ENCODE peak calls at places on chromosomes 6 and 20, in four cellular contexts. L is cardiac muscle cell, B is fibroblast of lung, J is upper lobe of right lung. Z is an unnamed sample.

GRCh38 chr6:56230976-56231566 is 16.3 kb downstream of the COL21A1 start:
- DNase-seq in L (peak; percentile 17), B (no peak), J (no peak), Z (no peak)

GRCh38 chr6:113381957-113382356 is 475.2 kb upstream of the MARCKS start:
- DNase-seq in L (peak; percentile 87), B (peak; percentile 84), J (no peak), Z (no peak)

GRCh38 chr6:145015739-145016558 is 719.4 kb downstream of the EPM2A start:
- DNase-seq in L (peak; percentile 86), B (peak; percentile 97), J (no peak), Z (no peak)

GRCh38 chr6:5158191-5158590 is 73.0 kb downstream of the PPP1R3G start:
- DNase-seq in L (no peak), B (no peak), J (no peak), Z (no peak)

GRCh38 chr20:44924526-44924925 is 14.7 kb downstream of the PABPC1L start:
- DNase-seq in L (peak; percentile 39), B (no peak), J (no peak), Z (no peak)

GRCh38 chr6:72953901-72954494 is 271.3 kb downstream of the KHDC1L start:
- DNase-seq in L (peak; percentile 73), B (peak; percentile 82), J (no peak), Z (no peak)

GRCh38 chr6:160102956-160103824 is 18.4 kb upstream of the SLC22A1 start:
- DNase-seq in L (peak; percentile 37), B (peak; percentile 8), J (peak; percentile 46), Z (peak; percentile 20)

GRCh38 chr6:144478487-144478886 is 193.4 kb downstream of the UTRN start:
- DNase-seq in L (no peak), B (no peak), J (no peak), Z (no peak)

GRCh38 chr6:6362051-6362450 is 41.6 kb upstream of the F13A1 start:
- DNase-seq in L (no peak), B (peak; percentile 0), J (no peak), Z (no peak)

GRCh38 chr6:137277971-137278602 is 58.9 kb upstream of the IFNGR1 start:
- DNase-seq in L (peak; percentile 45), B (peak; percentile 82), J (no peak), Z (no peak)

GRCh38 chr20:33862709-33863403 is 51.7 kb downstream of the CHMP4B start:
- DNase-seq in L (peak; percentile 90), B (peak; percentile 70), J (peak; percentile 77), Z (no peak)

GRCh38 chr6:38350882-38351281 is 288.8 kb downstream of the BTBD9 start:
- DNase-seq in L (peak; percentile 32), B (peak; percentile 94), J (no peak), Z (no peak)

GRCh38 chr6:162904069-162904663 is 176.4 kb downstream of the PACRG start:
- DNase-seq in L (no peak), B (no peak), J (no peak), Z (no peak)

GRCh38 chr6:31767096-31767645 is 4.7 kb downstream of the SAPCD1 start:
- DNase-seq in L (no peak), B (no peak), J (no peak), Z (no peak)

GRCh38 chr6:20223119-20223518 is 10.8 kb upstream of the MBOAT1 start:
- DNase-seq in L (no peak), B (no peak), J (no peak), Z (no peak)

GRCh38 chr20:15703171-15703911 is 869.9 kb downstream of the KIF16B start:
- DNase-seq in L (no peak), B (peak; percentile 66), J (no peak), Z (no peak)

GRCh38 chr6:50091641-50092040 is 41.9 kb upstream of the DEFB112 start:
- DNase-seq in L (no peak), B (no peak), J (no peak), Z (no peak)

GRCh38 chr6:139381216-139381615 is 6.8 kb upstream of the CITED2 start:
- DNase-seq in L (peak; percentile 32), B (peak; percentile 56), J (no peak), Z (no peak)

GRCh38 chr6:7505196-7505699 is 36.2 kb upstream of the DSP start:
- DNase-seq in L (peak; percentile 60), B (peak; percentile 92), J (no peak), Z (no peak)

GRCh38 chr6:154138806-154139205 is 99.8 kb downstream of the OPRM1 start:
- DNase-seq in L (no peak), B (no peak), J (no peak), Z (no peak)

GRCh38 chr6:17410281-17410680 is 16.9 kb downstream of the CAP2 start:
- DNase-seq in L (no peak), B (no peak), J (no peak), Z (no peak)

GRCh38 chr6:17865243-17865642 is 122.2 kb downstream of the KIF13A start:
- DNase-seq in L (no peak), B (peak; percentile 60), J (no peak), Z (no peak)

GRCh38 chr6:91572855-91573254 is 986.0 kb upstream of the MAP3K7 start:
- DNase-seq in L (no peak), B (no peak), J (no peak), Z (no peak)

GRCh38 chr6:9039258-9039657 is 603.9 kb upstream of the SLC35B3 start:
- DNase-seq in L (no peak), B (no peak), J (no peak), Z (no peak)

GRCh38 chr6:149089508-149089907 is 228.0 kb upstream of the TAB2 start:
- DNase-seq in L (no peak), B (no peak), J (no peak), Z (no peak)

GRCh38 chr20:50146214-50146613 is 7.3 kb downstream of the PEDS1 start:
- DNase-seq in L (no peak), B (peak; percentile 79), J (no peak), Z (no peak)

GRCh38 chr20:50149481-50150254 is 3.9 kb downstream of the PEDS1 start:
- DNase-seq in L (no peak), B (no peak), J (no peak), Z (no peak)

GRCh38 chr20:50144362-50144761 is 9.2 kb downstream of the PEDS1 start:
- DNase-seq in L (peak; percentile 98), B (peak; percentile 98), J (no peak), Z (no peak)

GRCh38 chr20:50142812-50143211 is 10.7 kb downstream of the PEDS1 start:
- DNase-seq in L (no peak), B (no peak), J (no peak), Z (no peak)

DNA sequence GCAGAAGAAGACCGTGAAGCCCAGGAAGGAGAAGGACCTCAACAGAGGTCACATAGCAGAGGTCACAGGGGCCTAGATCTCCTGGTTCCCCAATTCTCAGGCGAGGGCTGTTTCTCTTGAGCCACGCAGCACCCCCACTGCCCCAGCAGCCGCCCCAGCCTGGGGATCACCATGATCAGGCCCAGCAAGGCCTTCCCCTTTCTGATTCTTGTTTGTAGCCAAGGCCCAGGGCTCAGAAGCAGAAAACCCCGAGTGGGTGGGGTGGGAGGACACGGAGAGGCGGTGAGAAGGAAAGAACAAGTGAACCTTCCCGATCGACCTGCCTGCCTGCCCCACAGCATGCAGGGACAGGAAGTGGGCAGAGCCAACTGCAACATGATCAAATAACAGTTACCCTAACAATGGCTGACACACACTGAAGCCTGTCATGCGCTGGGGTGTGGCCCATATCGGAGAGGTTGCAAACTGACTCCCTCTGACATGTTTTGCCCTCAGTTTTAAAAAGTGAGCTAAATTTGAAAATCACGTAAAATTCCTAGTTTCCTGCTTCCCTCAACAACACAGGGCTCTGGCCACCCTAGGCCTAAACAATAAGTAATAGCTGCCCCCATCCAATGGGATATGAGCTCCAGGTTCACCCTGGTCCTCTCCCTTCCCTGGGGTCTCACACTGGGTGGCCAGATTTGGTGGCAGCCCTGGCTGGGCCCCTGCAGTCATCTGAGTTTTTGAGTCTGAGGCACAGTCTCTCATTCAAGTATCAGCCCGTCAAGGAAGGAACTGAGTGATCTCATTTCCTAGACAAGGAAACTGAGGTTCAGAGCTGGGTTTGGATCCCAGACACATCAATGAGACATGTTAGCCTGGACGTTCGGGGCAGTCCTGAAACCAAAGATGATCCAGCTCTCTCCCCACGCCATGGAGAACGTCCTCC is 6.5 kb downstream of the PEDS1 start:
- DNase-seq in L (no peak), B (peak; percentile 55), J (peak; percentile 80), Z (peak; percentile 78)
- H3K4me3 ChIP-seq in L (no peak overlapping the region), B (no peak overlapping the region), J (no peak overlapping the region), Z (peak overlapping the region; percentile 44)

GRCh38 chr6:121437861-121438651 is 2.6 kb downstream of the GJA1 start:
- DNase-seq in L (peak; percentile 48), B (peak; percentile 76), J (no peak), Z (no peak)

GRCh38 chr6:121442591-121442990 is 7.1 kb downstream of the GJA1 start:
- DNase-seq in L (peak; percentile 27), B (peak; percentile 52), J (no peak), Z (no peak)

GRCh38 chr6:121436966-121437756 is 1.7 kb downstream of the GJA1 start:
- DNase-seq in L (peak; percentile 68), B (peak; percentile 68), J (peak; percentile 74), Z (peak; percentile 26)

GRCh38 chr6:121441477-121441876 is 6.0 kb downstream of the GJA1 start:
- DNase-seq in L (no peak), B (no peak), J (no peak), Z (no peak)

GRCh38 chr6:121439456-121440250 is 4.2 kb downstream of the GJA1 start:
- DNase-seq in L (no peak), B (peak; percentile 21), J (no peak), Z (no peak)
- H3K4me1 ChIP-seq in L (no peaks in the 10 kb centered on the region), B (no peaks in the 10 kb centered on the region), J (no peaks in the 10 kb centered on the region), Z (peaks cover 7% of the 10 kb centered on the region)

DNA sequence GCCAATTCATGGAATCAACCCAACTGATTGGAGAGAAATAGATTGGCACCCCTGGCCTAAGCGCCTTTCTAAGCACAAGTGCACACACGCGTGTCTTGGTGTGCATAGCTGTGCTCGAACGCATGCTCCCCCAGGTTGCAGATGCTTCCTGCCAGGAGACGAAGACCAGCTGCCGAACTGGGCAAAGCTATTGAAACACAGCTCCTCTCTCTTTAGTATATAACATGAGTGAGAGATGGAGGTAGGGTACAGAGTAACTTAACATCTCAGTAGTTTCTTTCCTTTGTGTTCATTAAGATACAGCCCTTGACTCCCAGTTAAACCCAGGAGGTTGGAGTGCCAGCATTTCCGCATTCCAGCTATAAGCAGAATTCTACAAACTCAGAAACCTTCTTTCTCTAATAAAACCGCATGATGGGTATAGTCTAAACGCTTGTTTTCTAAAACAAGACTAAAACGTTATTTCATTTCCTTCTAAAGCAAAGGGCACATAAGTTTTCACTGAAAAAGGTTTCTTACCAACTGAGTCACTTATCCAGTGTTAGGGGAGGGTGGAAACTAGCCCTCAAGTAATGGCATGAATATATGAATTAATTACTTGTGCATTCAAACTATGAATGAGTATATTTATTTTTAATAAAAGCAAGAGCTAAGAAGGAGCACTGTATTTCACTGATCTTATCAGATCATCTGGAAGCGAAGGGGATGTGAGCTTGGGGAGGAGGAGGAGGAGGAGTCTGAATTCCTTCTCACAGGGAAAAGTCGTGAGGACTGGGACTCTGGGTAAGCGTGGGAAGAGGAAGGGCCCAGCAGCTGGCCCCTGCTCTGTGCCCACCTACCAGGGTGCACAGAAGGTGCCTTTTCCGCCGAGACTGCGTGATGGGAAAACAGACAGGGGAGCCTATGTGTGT is 179.2 kb downstream of the TMEM242 start:
- DNase-seq in L (peak; percentile 77), B (peak; percentile 59), J (no peak), Z (no peak)
- H3K36me3 ChIP-seq in L (peaks cover 5% of the 10 kb centered on the region), B (peaks cover 1% of the 10 kb centered on the region), J (peaks cover 22% of the 10 kb centered on the region), Z (no peaks in the 10 kb centered on the region)

GRCh38 chr6:119591235-119591634 is 241.7 kb upstream of the MAN1A1 start:
- DNase-seq in L (no peak), B (no peak), J (no peak), Z (no peak)

GRCh38 chr6:119594907-119595306 is 245.3 kb upstream of the MAN1A1 start:
- DNase-seq in L (no peak), B (peak; percentile 26), J (no peak), Z (no peak)

GRCh38 chr6:119587537-119587936 is 238.0 kb upstream of the MAN1A1 start:
- DNase-seq in L (no peak), B (peak; percentile 47), J (no peak), Z (no peak)

GRCh38 chr6:119586250-119586882 is 236.8 kb upstream of the MAN1A1 start:
- DNase-seq in L (no peak), B (no peak), J (no peak), Z (no peak)

GRCh38 chr6:119590066-119590465 is 240.5 kb upstream of the MAN1A1 start:
- DNase-seq in L (no peak), B (no peak), J (no peak), Z (no peak)
- H3K4me3 ChIP-seq in L (no peak overlapping the region), B (no peak overlapping the region), J (no peak overlapping the region), Z (no peak overlapping the region)

Z was measured in naive thymus-derived CD4-positive, alpha-beta T cell.